ENCODE peak calls at places on chromosomes 2 and 18, in ten cellular contexts. P is Panc1, B is neuronal stem cell, D is dermis microvascular lymphatic vessel endothelial cell, L is heart right ventricle, X is breast epithelium, K is activated T-cell treated with anti-CD3 and anti-CD28 coated beads for 4 hours, M is NCI-H2029, I is HS-5, V is WTC11. N is an unnamed sample.

GRCh38 chr18:25353080-25353479 is 1.1 kb upstream of the ZNF521 start:
- DNase-seq in P (no peak), B (no peak), D (no peak), L (no peak), X (no peak), K (no peak), M (no peak), I (no peak), V (no peak), N (no peak)

GRCh38 chr2:138722316-138722715 is 57.9 kb downstream of the NXPH2 start:
- DNase-seq in P (no peak), B (no peak), D (no peak), L (peak; percentile 27), X (no peak), K (no peak), M (no peak), I (no peak), V (no peak), N (no peak)

GRCh38 chr18:45590060-45590537 is 25.2 kb upstream of the SLC14A2 start:
- DNase-seq in P (no peak), B (no peak), D (no peak), L (no peak), X (no peak), K (no peak), M (no peak), I (no peak), V (no peak), N (no peak)

GRCh38 chr18:21194871-21195771 is 46.9 kb upstream of the GREB1L start:
- DNase-seq in P (no peak), B (peak; percentile 42), D (peak; percentile 55), L (no peak), X (no peak), K (no peak), M (no peak), I (peak; percentile 44), V (no peak), N (no peak)

GRCh38 chr2:188937228-188938220 is 36.6 kb upstream of the COL3A1 start:
- DNase-seq in P (no peak), B (no peak), D (peak; percentile 64), L (no peak), X (no peak), K (no peak), M (no peak), I (no peak), V (no peak), N (no peak)

GRCh38 chr2:11746807-11747459 is 501 bp downstream of the LPIN1 start:
- DNase-seq in P (no peak), B (no peak), D (peak; percentile 36), L (no peak), X (no peak), K (no peak), M (no peak), I (no peak), V (peak; percentile 41), N (peak; percentile 52)

GRCh38 chr18:65755616-65756015 is 4.8 kb downstream of the CDH7 start:
- DNase-seq in P (no peak), B (no peak), D (no peak), L (no peak), X (no peak), K (no peak), M (no peak), I (no peak), V (no peak), N (no peak)

GRCh38 chr2:112493048-112493447 is 11.1 kb downstream of the TTL start:
- DNase-seq in P (no peak), B (no peak), D (no peak), L (no peak), X (no peak), K (no peak), M (no peak), I (no peak), V (no peak), N (peak; percentile 33)

GRCh38 chr2:215479536-215480240 is 43.8 kb upstream of the FN1 start:
- DNase-seq in P (no peak), B (no peak), D (peak; percentile 93), L (no peak), X (no peak), K (no peak), M (peak; percentile 8), I (no peak), V (no peak), N (no peak)

GRCh38 chr2:55097462-55098410 is 47.5 kb upstream of the RTN4 start:
- DNase-seq in P (no peak), B (no peak), D (peak; percentile 64), L (no peak), X (no peak), K (no peak), M (no peak), I (no peak), V (no peak), N (peak; percentile 42)

GRCh38 chr2:191641609-191642008 is 36.3 kb upstream of the NABP1 start:
- DNase-seq in P (no peak), B (no peak), D (no peak), L (no peak), X (no peak), K (no peak), M (no peak), I (no peak), V (no peak), N (no peak)

GRCh38 chr2:10300997-10301945 is 1.4 kb upstream of the HPCAL1 start:
- DNase-seq in P (no peak), B (no peak), D (no peak), L (no peak), X (no peak), K (no peak), M (no peak), I (no peak), V (no peak), N (no peak)

GRCh38 chr2:186605041-186605440 is 15.2 kb downstream of the ITGAV start:
- DNase-seq in P (no peak), B (no peak), D (peak; percentile 87), L (no peak), X (no peak), K (no peak), M (no peak), I (no peak), V (no peak), N (no peak)

GRCh38 chr2:20393986-20394385 is 43.3 kb upstream of the PUM2 start:
- DNase-seq in P (no peak), B (no peak), D (no peak), L (no peak), X (no peak), K (no peak), M (no peak), I (no peak), V (no peak), N (no peak)

N was measured in WERI-Rb-1.